ENCODE peak calls at places on chromosomes 5 and 9, in seven cellular contexts. B is stomach, W is SK-N-SH, Q is GM23338, S is H1, C is transverse colon, H is GM12878. A is an unnamed sample. For H3K4me1, the result is how much of the 10 kb centered on the place peaks cover.

GRCh38 chr5:55929020-55929799 is 65.6 kb downstream of the IL6ST start:
- DNase-seq in B (no peak), W (no peak), Q (no peak), S (no peak), C (no peak), H (no peak), A (no peak)

GRCh38 chr9:99931155-99931840 is 24.8 kb downstream of the STX17 start:
- DNase-seq in B (no peak), W (no peak), Q (no peak), S (no peak), C (no peak), H (no peak), A (no peak)

GRCh38 chr5:124742983-124743533 is 3.4 kb downstream of the ZNF608 start:
- DNase-seq in B (no peak), W (no peak), Q (no peak), S (no peak), C (peak), H (no peak), A (no peak)

GRCh38 chr9:102922526-102922925 is 72.6 kb upstream of the CYLC2 start:
- DNase-seq in B (no peak), W (no peak), Q (no peak), S (no peak), C (no peak), H (no peak), A (no peak)

GRCh38 chr9:91486699-91487497 is 63.3 kb upstream of the NFIL3 start:
- DNase-seq in B (no peak), W (no peak), Q (no peak), S (no peak), C (no peak), H (no peak), A (no peak)

GRCh38 chr9:114109106-114109505 is 10.0 kb upstream of the KIF12 start:
- DNase-seq in B (no peak), W (no peak), Q (no peak), S (no peak), C (no peak), H (no peak), A (no peak)

GRCh38 chr5:72531496-72532190 is 24.4 kb upstream of the ZNF366 start:
- DNase-seq in B (no peak), W (no peak), Q (no peak), S (no peak), C (no peak), H (no peak), A (no peak)

GRCh38 chr5:176743136-176743827 is 67.1 kb upstream of the UNC5A start:
- DNase-seq in B (no peak), W (peak), Q (peak), S (no peak), C (no peak), H (no peak), A (no peak)

GRCh38 chr9:83422512-83422911 is 115.7 kb downstream of the FRMD3 start:
- DNase-seq in B (no peak), W (no peak), Q (no peak), S (no peak), C (no peak), H (no peak), A (no peak)

GRCh38 chr9:105206821-105207699 is 37.4 kb upstream of the SLC44A1 start:
- DNase-seq in B (no peak), W (no peak), Q (no peak), S (no peak), C (no peak), H (no peak), A (no peak)

GRCh38 chr5:2591777-2592453 is 159.6 kb downstream of the IRX2 start:
- DNase-seq in B (no peak), W (no peak), Q (no peak), S (no peak), C (no peak), H (no peak), A (no peak)

GRCh38 chr9:69861011-69861410 is 40.4 kb downstream of the CFAP95 start:
- DNase-seq in B (no peak), W (no peak), Q (no peak), S (no peak), C (no peak), H (no peak), A (no peak)

GRCh38 chr5:181194489-181195248 is 10.3 kb downstream of the TRIM7 start:
- DNase-seq in B (no peak), W (peak), Q (peak), S (no peak), C (no peak), H (no peak), A (no peak)

DNA sequence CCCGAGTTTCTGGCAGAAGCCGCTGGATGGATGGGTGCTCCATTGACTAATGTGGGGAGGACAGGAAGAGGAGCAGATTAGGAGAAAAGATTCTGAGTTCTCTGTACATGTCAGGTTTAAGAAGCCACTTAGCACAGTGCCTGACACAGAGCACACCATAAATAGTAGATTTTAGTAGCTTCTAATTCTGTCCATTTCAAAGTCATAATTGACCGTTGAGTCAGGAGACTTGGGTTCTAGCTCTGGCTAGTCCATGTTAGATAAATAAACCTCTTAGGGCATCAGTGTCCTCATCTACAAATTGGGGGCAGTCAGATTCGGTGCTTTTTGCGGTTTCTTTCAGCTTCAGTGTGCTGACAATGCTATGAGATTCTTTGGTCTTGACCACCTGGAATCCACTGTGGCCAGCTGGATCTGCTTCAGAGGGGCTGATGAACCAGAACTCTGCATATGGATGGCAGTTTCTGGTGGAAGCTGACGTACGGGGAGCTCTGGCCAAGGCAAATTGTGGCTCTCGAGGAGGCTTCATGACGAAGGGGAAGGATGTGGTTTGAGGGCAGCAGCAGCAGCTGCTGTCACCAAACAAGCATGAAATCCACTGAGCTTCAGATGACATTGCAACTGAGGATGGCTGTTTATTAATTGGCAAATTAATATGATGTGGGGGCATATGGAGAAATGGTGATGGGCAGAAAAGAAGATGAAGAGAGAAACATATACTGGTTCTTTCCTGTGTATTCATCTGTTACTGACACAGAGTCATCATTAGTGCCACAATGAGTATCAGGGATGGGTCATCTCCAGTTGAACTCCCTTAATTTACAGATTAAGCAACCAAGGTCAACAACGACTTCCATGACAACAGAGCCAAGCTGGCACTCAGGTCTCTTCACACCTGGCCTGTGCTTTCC is 134.4 kb downstream of the AOPEP start:
- DNase-seq in B (peak), W (no peak), Q (no peak), S (no peak), C (peak), H (peak), A (no peak)
- H3K27ac ChIP-seq in B (no peak), W (no peak), Q (no peak), S (no peak), C (peak), H (peak), A (peak)

DNA sequence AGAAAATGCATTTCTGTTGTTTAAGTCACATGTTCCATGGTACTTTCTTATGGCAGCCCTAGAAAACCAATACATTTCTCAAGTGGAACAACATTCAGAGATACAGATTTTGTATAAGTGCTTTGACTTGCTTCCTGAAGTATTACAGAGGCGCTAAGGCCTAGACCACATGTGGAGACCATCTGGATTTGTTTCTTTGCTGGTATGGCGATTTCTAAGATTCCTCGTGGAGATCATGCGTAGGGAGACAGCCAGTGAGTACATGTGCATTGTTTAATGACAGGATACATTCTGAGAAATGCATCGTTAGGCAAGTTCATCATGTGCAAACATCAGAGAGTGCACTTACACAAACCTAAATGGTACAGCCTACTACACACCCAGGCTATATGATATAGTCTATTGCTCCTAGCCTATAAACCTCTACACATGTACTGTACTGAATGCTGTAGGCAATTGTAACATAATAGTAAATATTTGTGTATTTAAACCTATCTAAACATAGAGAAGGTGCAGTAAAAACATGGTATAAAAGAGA is 16.5 kb upstream of the CEP120 start:
- DNase-seq in B (no peak), W (no peak), Q (no peak), S (no peak), C (no peak), H (no peak), A (no peak)
- TF ChIP-seq POLR2AphosphoS5 in B (no peak), W (no peak), Q (no peak), S (no peak), C (no peak), H (no peak), A (no peak)

DNA sequence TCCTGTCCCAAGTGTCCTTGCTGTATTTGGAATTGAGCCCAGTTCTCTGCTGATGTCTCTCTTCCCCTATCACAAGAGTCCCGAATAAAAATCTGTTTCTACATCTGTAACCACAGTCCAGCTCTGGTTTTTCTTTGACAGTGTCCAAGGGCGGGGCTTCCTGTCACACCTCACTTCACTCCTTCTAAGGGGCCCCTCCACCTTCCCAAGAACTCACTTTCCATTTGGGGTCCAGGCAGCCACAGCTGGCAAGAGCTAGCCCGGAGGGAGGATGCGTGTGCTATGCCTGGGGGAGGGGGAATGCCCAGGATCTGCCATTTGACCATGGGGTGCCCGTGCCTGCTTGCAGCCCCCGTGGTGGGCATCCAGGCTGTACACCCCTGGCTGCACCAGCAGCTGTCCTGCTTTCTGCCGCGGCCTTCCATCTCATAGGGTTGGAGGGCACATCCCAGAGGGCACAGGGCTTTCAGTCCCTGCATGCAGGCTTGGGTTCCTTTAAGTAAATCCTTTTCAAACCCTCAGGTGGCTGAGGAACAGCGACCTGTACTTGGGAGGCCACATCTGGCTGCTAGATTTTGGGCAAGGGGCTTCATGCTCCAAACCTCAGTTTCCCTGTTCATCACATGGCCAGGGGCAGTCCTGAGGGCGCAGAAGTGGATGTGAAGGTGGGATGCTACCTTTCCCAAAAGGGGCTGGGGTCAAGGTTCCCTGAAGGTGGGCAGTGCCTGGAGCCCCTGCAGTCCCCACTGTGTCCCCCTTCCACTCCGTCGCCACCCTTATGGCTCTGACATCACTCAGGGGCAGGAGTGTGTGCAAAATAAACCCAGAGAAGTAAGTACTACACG is 2.3 kb upstream of the CARD19 start:
- DNase-seq in B (no peak), W (no peak), Q (no peak), S (no peak), C (peak), H (no peak), A (no peak)
- H3K4me1 ChIP-seq in B (under half), W (under half), Q (under half), S (under half), C (under half), H (half or more), A (under half)

DNA sequence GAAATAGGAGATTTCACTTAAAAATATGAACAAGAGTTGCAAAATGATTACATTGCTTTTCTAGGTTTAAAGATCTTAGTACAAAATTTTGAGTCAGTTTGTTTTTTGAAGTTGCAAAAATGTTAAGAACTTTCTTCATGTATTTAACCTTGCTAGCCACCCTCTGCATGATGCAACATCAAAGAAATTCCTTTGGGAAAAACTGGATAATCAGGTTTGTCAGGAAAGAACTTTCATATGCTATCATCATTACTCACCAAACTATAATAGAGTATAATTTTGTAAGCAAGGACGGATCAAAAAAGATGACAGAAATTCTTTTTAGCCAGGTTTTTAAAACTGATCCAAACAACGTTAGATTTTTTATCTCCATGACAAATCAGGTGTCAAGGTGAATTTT is 116.9 kb upstream of the MRPS30 start:
- DNase-seq in B (no peak), W (no peak), Q (peak), S (no peak), C (no peak), H (no peak), A (no peak)
- H3K27ac ChIP-seq in B (no peak), W (no peak), Q (no peak), S (no peak), C (no peak), H (no peak), A (no peak)

DNA sequence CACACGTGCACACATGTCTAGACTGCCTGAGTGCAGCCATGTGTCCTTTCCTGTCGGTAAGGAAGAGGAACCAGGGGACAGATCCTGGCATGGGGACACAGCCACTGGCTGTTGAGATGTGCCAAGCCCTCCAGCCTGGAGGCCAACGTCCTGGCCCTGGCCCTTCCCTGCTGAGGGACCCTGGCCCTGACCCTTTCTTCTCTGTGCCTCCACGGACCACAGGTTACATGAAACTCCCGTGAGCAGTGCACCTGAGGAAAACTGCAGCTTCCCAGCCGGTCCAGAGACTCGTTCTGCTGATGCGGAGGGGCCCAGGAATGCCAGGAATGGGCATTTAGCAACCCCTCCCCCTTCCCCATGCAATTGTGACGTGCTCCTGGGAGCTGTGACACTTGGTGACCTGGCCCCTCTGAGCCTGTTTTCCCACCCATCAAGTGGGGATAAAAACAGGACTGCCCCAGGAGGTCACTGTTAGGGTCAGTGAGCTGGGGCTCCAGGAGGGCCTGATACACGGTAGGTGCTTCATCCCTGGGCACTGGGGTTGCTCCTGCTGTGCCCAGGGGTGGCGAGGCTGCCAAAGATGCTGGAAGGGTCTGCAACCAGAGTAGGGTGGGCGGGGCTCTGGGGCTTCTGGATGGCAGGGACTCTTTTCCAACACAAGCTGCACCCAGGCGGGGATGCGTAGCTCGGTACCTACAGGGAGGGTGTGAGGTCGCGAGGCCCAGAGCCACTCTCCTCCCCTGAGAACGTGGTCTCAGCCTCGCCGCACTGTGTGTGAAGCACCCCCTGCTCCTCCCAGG is 151.5 kb downstream of the C9orf50 start:
- DNase-seq in B (no peak), W (no peak), Q (peak), S (no peak), C (no peak), H (no peak), A (no peak)
- TF ChIP-seq POLR2AphosphoS5 in B (no peak), W (no peak), Q (no peak), S (no peak), C (no peak), H (no peak), A (no peak)

DNA sequence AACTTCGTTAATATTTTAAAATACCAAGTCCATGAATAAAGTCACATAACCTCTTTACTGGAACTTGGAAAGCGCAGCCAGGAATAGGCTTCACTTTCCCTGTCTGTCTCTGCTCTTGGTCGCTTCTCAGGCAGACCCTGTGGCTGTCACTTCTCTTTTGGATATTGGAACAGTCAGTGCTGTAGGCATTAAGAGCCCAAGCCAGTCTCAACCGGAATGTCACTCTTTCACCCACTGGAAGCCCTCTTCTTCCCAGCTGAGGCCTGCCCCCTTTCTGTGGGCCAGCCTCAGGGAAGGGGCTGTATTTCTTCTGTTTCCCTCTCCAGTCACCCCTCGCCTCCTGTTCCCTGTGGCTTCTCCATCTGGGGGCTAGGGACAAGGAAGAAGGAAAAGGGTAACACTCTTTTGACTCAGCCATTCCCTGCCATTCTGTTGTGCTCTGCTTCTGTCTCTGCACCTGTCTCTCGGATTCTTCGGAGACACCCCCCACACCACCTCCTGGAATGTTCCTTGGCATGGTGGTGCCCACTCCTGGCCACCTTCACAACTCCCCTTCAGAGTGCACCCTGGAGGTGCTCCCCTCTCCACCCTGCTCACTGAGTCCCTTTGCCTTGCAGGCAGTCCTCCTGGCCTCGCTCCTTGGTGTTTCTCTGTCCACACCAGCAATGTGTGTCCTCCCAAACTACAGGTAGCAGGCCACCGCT is 103.4 kb downstream of the TRIO start:
- DNase-seq in B (no peak), W (no peak), Q (no peak), S (no peak), C (no peak), H (no peak), A (no peak)
- H3K4me1 ChIP-seq in B (under half), W (half or more), Q (half or more), S (under half), C (under half), H (under half), A (half or more)